ENCODE peak calls at places on chromosomes 3 and 15, in six cellular contexts. M is hypothalamus; W is natural killer cell treated with Interleukin-12 subunit alpha and Interleukin-12 subunit beta and Interleukin-15 and Interleukin-18, amount 100 ng/mL, for 72 hours; J is choroid plexus epithelial cell; Q is fibroblast of pulmonary artery; V is GM12865. R is an unnamed sample.

GRCh38 chr3:170840291-170840859 is 29.6 kb downstream of the RPL22L1 start:
- DNase-seq in M (no peak), W (no peak), J (peak), Q (no peak), V (no peak), R (no peak)

GRCh38 chr3:28118087-28118486 is 123.3 kb upstream of the CMC1 start:
- DNase-seq in M (no peak), W (no peak), J (no peak), Q (no peak), V (no peak), R (no peak)

GRCh38 chr3:52140000-52140399 is 14.2 kb downstream of the POC1A start:
- DNase-seq in M (no peak), W (no peak), J (no peak), Q (no peak), V (no peak), R (no peak)

GRCh38 chr3:126373682-126374601 is 16.7 kb upstream of the KLF15 start:
- DNase-seq in M (no peak), W (peak), J (peak), Q (peak), V (no peak), R (peak)

GRCh38 chr3:176505878-176506621 is 691.2 kb downstream of the TBL1XR1 start:
- DNase-seq in M (no peak), W (no peak), J (no peak), Q (no peak), V (peak), R (peak)

GRCh38 chr15:82805994-82806406 is at the start of gene FSD2:
- DNase-seq in M (no peak), W (no peak), J (no peak), Q (no peak), V (peak), R (no peak)

GRCh38 chr3:170163956-170164645 is 17.4 kb downstream of the PHC3 start:
- DNase-seq in M (no peak), W (no peak), J (no peak), Q (no peak), V (no peak), R (no peak)

GRCh38 chr15:52013151-52013791 is 5.7 kb upstream of the MAPK6 start:
- DNase-seq in M (no peak), W (no peak), J (peak), Q (peak), V (peak), R (no peak)

GRCh38 chr15:94083467-94083991 is 147.8 kb upstream of the MCTP2 start:
- DNase-seq in M (no peak), W (no peak), J (peak), Q (peak), V (no peak), R (no peak)

GRCh38 chr3:49377483-49377882 is 19.3 kb upstream of the GPX1 start:
- DNase-seq in M (no peak), W (peak), J (peak), Q (peak), V (peak), R (no peak)

GRCh38 chr3:61632568-61633175 is 71.3 kb downstream of the PTPRG start:
- DNase-seq in M (no peak), W (no peak), J (peak), Q (peak), V (no peak), R (no peak)

GRCh38 chr3:170734737-170735070 is 135.3 kb downstream of the RPL22L1 start:
- DNase-seq in M (no peak), W (no peak), J (no peak), Q (no peak), V (no peak), R (no peak)

GRCh38 chr3:67083277-67083676 is 85.2 kb downstream of the KBTBD8 start:
- DNase-seq in M (no peak), W (peak), J (peak), Q (peak), V (peak), R (no peak)

GRCh38 chr3:136305879-136306278 is 55.7 kb downstream of the PCCB start:
- DNase-seq in M (no peak), W (no peak), J (no peak), Q (peak), V (peak), R (no peak)

GRCh38 chr15:99967841-99968371 is 234.7 kb upstream of the LYSMD4 start:
- DNase-seq in M (no peak), W (no peak), J (no peak), Q (no peak), V (no peak), R (no peak)

GRCh38 chr15:70260096-70260495 is 162.4 kb upstream of the TLE3 start:
- DNase-seq in M (no peak), W (no peak), J (no peak), Q (no peak), V (no peak), R (no peak)

GRCh38 chr3:62611541-62612240 is 238.3 kb upstream of the FEZF2 start:
- DNase-seq in M (no peak), W (no peak), J (peak), Q (peak), V (no peak), R (no peak)

GRCh38 chr15:24761704-24762302 is 86.2 kb downstream of the NPAP1 start:
- DNase-seq in M (no peak), W (no peak), J (peak), Q (peak), V (no peak), R (no peak)

GRCh38 chr3:123389338-123389910 is 59.5 kb downstream of the ADCY5 start:
- DNase-seq in M (no peak), W (no peak), J (no peak), Q (no peak), V (no peak), R (no peak)

GRCh38 chr3:160133757-160134156 is 91.5 kb upstream of the C3orf80 start:
- DNase-seq in M (no peak), W (no peak), J (no peak), Q (peak), V (no peak), R (peak)